ENCODE peak calls at places on chromosomes 16 and 17, in four cellular contexts. K is H1, Y is GM12878, T is HepG2. O is an unnamed sample.
A peak's percentile ranks its signal among the peaks of the same experiment; 100 is the strongest.

GRCh38 chr17:4499431-4500187 is 928 bp downstream of the SPNS2 start:
- DNase-seq in K (no peak), Y (no peak), T (no peak), O (no peak)

GRCh38 chr16:16857012-16857411 is 478.1 kb downstream of the NPIPA7 start:
- DNase-seq in K (no peak), Y (no peak), T (no peak), O (no peak)

GRCh38 chr16:68370221-68370920 is 59.6 kb downstream of the PRMT7 start:
- DNase-seq in K (no peak), Y (no peak), T (no peak), O (no peak)

GRCh38 chr16:57253410-57253927 is 8.4 kb downstream of the ARL2BP start:
- DNase-seq in K (no peak), Y (no peak), T (peak; percentile 34), O (no peak)

GRCh38 chr16:53043986-53044571 is 8.6 kb downstream of the CHD9NB start:
- DNase-seq in K (peak; percentile 92), Y (no peak), T (peak; percentile 68), O (peak; percentile 87)

GRCh38 chr16:69932228-69932627 is 18.9 kb upstream of the CLEC18A start:
- DNase-seq in K (no peak), Y (no peak), T (no peak), O (no peak)

GRCh38 chr17:61482467-61482866 is 30.2 kb downstream of the TBX4 start:
- DNase-seq in K (no peak), Y (no peak), T (no peak), O (no peak)

GRCh38 chr16:85259831-85260165 is 147.5 kb upstream of the CIBAR2 start:
- DNase-seq in K (no peak), Y (no peak), T (no peak), O (no peak)

GRCh38 chr16:78091419-78091818 is 8.0 kb upstream of the WWOX start:
- DNase-seq in K (no peak), Y (no peak), T (no peak), O (no peak)

GRCh38 chr17:7465481-7466275 is 13.8 kb downstream of the ZBTB4 start:
- DNase-seq in K (no peak), Y (no peak), T (no peak), O (no peak)

DNA sequence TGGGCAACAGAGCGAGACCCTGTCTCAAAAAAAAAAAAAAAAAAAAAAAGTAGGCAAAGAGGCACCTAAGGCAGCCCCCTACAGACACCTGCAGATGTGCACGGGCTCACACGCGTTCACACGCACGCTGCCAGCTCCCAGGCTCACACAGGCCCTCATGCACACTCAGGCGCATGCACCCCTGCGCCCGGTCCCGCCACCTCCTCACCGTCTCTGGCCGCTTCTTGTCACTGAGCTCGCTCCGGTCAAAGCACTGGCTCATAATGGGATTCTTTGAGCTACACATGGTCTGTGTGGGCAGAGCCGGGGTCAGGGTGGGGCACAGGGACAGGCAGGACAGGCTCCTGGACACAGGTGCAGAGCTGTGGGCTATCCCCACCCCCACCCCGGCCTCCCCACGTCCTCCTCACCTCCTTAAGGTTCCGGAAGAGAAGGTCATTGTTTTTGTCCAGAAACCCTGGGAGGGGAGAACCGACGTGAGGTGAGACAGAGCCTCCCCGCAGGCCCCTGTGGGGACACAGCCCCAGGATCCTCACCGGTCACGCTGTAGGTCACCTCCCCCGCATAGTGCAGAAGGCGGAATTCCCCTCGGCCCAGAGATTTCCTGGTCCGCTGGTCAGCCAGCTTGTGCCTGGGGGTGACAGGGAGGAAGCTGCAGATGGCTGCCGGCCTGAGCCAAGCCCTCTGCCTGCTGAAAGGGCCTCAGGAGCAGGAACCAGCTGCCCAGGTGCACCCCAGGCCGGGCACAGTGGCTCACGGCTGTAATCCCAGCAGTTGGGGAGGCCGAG is 17.9 kb downstream of the MYO1C start:
- DNase-seq in K (no peak), Y (peak; percentile 67), T (no peak), O (no peak)
- H3K9ac ChIP-seq in K (no peak overlapping the region), Y (peak overlapping the region; percentile 53), T (no peak overlapping the region), O (no peak overlapping the region)

GRCh38 chr17:2814499-2815341 is 18.5 kb downstream of the RAP1GAP2 start:
- DNase-seq in K (no peak), Y (peak; percentile 62), T (no peak), O (no peak)

GRCh38 chr17:2809337-2809736 is 13.1 kb downstream of the RAP1GAP2 start:
- DNase-seq in K (no peak), Y (no peak), T (no peak), O (no peak)

GRCh38 chr17:2816688-2817087 is 20.4 kb downstream of the RAP1GAP2 start:
- DNase-seq in K (no peak), Y (no peak), T (no peak), O (no peak)

GRCh38 chr17:2815781-2816185 is 19.5 kb downstream of the RAP1GAP2 start:
- DNase-seq in K (no peak), Y (no peak), T (no peak), O (no peak)

DNA sequence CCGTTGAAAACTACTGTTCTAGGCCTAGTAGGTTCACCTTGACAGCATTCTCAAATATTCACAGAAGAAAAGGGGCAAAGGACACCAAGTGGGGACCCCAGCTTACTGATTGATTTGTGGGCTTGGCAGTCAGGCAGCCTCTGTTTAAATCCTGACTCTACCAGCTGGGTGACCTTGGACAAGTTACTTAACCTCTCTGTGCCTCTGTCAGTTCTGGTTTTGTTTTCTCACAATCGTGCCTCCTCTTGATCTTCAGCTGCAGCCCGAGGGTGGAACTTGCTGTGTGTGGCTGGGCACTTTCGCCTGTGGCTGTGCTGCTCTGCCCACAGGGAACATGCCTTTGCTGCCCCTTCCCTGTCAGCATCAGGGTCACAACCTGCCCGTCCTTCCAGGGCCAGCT is 17.8 kb downstream of the RAP1GAP2 start:
- DNase-seq in K (no peak), Y (no peak), T (no peak), O (no peak)
- TF ChIP-seq SUZ12 in K (no peak), Y (no peak), T (no peak), O (no peak)

DNA sequence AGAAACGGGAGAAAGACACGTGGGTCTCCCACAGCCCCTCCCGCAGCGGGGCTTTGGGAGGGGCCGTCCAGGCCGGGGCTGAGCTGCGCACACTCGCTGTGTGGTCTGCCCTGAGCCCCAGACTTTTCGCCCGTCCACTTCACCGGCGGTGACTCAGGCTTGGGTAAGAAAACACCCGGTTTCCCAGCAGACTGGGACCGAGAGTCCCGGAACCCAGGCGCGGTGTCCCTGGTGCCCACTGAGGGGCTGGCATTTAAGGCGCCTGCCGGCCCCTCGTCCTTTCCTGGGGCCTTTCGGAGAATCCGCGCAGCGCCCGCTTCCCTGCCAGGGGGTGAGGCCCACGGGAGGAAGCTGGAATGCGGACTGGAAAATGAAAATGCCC is 100.4 kb downstream of the C16orf95 start:
- DNase-seq in K (no peak), Y (no peak), T (no peak), O (no peak)
- H3K4me1 ChIP-seq in K (no peaks in the 10 kb centered on the region), Y (no peaks in the 10 kb centered on the region), T (no peaks in the 10 kb centered on the region), O (no peaks in the 10 kb centered on the region)

GRCh38 chr17:40558300-40558584 is 7.0 kb downstream of the CCR7 start:
- DNase-seq in K (no peak), Y (no peak), T (no peak), O (no peak)
- H3K9ac ChIP-seq in K (no peak overlapping the region), Y (no peak overlapping the region), T (no peak overlapping the region), O (no peak overlapping the region)

GRCh38 chr16:87437327-87437726 is 45.2 kb downstream of the MAP1LC3B start:
- DNase-seq in K (no peak), Y (no peak), T (no peak), O (no peak)

GRCh38 chr16:87437911-87438610 is 45.9 kb downstream of the MAP1LC3B start:
- DNase-seq in K (no peak), Y (no peak), T (no peak), O (no peak)

GRCh38 chr16:87438611-87438985 is 46.5 kb downstream of the MAP1LC3B start:
- DNase-seq in K (no peak), Y (no peak), T (no peak), O (no peak)

GRCh38 chr16:87435399-87436224 is 43.5 kb downstream of the MAP1LC3B start:
- DNase-seq in K (no peak), Y (no peak), T (no peak), O (no peak)

GRCh38 chr16:87436225-87437172 is 44.4 kb downstream of the MAP1LC3B start:
- DNase-seq in K (no peak), Y (no peak), T (no peak), O (no peak)
- TF ChIP-seq SUZ12 in K (no peak), Y (no peak), T (no peak), O (no peak)

DNA sequence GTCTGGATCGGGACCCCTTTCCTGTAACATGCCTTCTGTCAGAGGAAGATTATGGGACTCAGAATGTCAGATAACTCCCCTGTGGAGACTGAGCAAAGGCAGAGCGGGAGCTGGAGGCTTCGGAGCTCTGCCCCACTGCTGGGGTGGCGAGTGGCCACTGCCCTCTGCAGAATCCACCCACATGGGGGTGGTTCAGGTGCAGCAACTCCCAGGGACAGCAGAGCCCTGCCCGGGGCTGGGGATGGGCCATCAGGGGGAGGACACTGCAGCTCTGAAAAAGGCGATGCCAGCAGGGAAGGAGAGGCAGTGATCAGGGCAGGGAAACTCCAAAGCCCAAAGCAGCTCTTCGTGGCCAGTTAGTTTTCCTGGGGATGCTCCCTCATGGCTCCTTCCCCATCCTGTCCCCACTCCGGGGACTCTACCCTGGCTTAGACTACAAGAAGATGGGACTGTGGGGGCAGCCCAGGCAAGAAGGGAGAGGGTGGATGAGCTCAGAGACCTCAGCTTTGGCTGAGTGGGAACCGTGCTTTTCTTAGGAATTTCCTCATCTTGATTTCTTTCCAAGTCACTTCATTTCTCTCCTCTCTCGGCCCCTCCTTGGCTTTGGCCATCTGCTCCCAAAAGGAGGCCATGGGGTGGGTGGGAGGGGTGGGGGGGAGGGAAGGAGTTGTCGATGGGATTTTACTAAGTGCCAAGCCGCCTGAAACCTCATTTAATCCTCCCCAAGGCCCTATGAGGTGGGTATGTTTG is 4.0 kb downstream of the CA4 start:
- DNase-seq in K (no peak), Y (no peak), T (no peak), O (no peak)
- H3K4me1 ChIP-seq in K (peaks cover 26% of the 10 kb centered on the region), Y (peaks cover 2% of the 10 kb centered on the region), T (peaks cover 12% of the 10 kb centered on the region), O (peaks cover 39% of the 10 kb centered on the region)

GRCh38 chr16:89435051-89435450 is 55.3 kb downstream of the ANKRD11 start:
- DNase-seq in K (no peak), Y (no peak), T (no peak), O (no peak)
- H3K9ac ChIP-seq in K (no peak overlapping the region), Y (no peak overlapping the region), T (no peak overlapping the region), O (no peak overlapping the region)

GRCh38 chr17:64095144-64095882 is 34.6 kb downstream of the ERN1 start:
- DNase-seq in K (peak; percentile 7), Y (no peak), T (no peak), O (no peak)
- TF ChIP-seq SUZ12 in K (no peak), Y (no peak), T (no peak), O (no peak)

O was measured in NT2/D1.